ENCODE peak calls at places on chromosomes 3 and 15, in seven cellular contexts. Y is tibial nerve; T is MM.1S; P is endothelial cell; R is kidney tubule cell; C is CD8-positive, alpha-beta T cell; G is H54. B is an unnamed sample.

GRCh38 chr3:12934431-12934830 is 93.1 kb upstream of the RPL32 start:
- DNase-seq in Y (no peak), T (no peak), P (no peak), R (peak), C (no peak), G (peak), B (peak)

GRCh38 chr3:32451049-32451659 is 51.5 kb downstream of the CMTM6 start:
- DNase-seq in Y (no peak), T (no peak), P (no peak), R (no peak), C (no peak), G (no peak), B (no peak)

GRCh38 chr3:126493051-126493450 is 17.4 kb upstream of the ZXDC start:
- DNase-seq in Y (no peak), T (no peak), P (no peak), R (no peak), C (no peak), G (no peak), B (no peak)

GRCh38 chr15:60419752-60420151 is 22.0 kb upstream of the ANXA2 start:
- DNase-seq in Y (no peak), T (no peak), P (no peak), R (no peak), C (no peak), G (no peak), B (peak)

GRCh38 chr3:101144080-101144479 is 150.9 kb upstream of the ABI3BP start:
- DNase-seq in Y (no peak), T (no peak), P (no peak), R (no peak), C (no peak), G (no peak), B (no peak)

GRCh38 chr15:42494998-42495360 is 455 bp upstream of the SNAP23 start:
- DNase-seq in Y (no peak), T (peak), P (peak), R (peak), C (no peak), G (peak), B (peak)

GRCh38 chr15:67148196-67148701 is 82.8 kb downstream of the SMAD3 start:
- DNase-seq in Y (no peak), T (no peak), P (no peak), R (peak), C (no peak), G (no peak), B (peak)

GRCh38 chr3:54970895-54971294 is 43.0 kb upstream of the LRTM1 start:
- DNase-seq in Y (no peak), T (no peak), P (no peak), R (no peak), C (no peak), G (no peak), B (peak)

GRCh38 chr15:89740137-89740536 is 10.9 kb downstream of the MESP1 start:
- DNase-seq in Y (no peak), T (peak), P (peak), R (peak), C (peak), G (peak), B (peak)

GRCh38 chr3:120048355-120048754 is 45.9 kb downstream of the GSK3B start:
- DNase-seq in Y (no peak), T (no peak), P (no peak), R (no peak), C (no peak), G (no peak), B (no peak)

GRCh38 chr3:116065496-116065895 is 379.8 kb downstream of the LSAMP start:
- DNase-seq in Y (no peak), T (no peak), P (no peak), R (no peak), C (no peak), G (no peak), B (no peak)

GRCh38 chr3:30602946-30603345 is 3.5 kb upstream of the TGFBR2 start:
- DNase-seq in Y (no peak), T (peak), P (no peak), R (no peak), C (no peak), G (no peak), B (no peak)

GRCh38 chr15:55740981-55741591 is 1.9 kb downstream of the PRTG start:
- DNase-seq in Y (no peak), T (no peak), P (no peak), R (no peak), C (no peak), G (no peak), B (no peak)

GRCh38 chr3:152040319-152040718 is 166.9 kb downstream of the SUCNR1 start:
- DNase-seq in Y (no peak), T (no peak), P (no peak), R (no peak), C (no peak), G (no peak), B (no peak)

GRCh38 chr3:123161167-123161566 is 40.6 kb upstream of the SEC22A start:
- DNase-seq in Y (no peak), T (no peak), P (no peak), R (no peak), C (no peak), G (no peak), B (peak)

GRCh38 chr3:47412842-47413520 is 32.2 kb downstream of the PTPN23 start:
- DNase-seq in Y (no peak), T (no peak), P (no peak), R (no peak), C (no peak), G (no peak), B (peak)

GRCh38 chr3:160061525-160061924 is 72.9 kb downstream of the IL12A start:
- DNase-seq in Y (no peak), T (no peak), P (no peak), R (no peak), C (no peak), G (no peak), B (no peak)

GRCh38 chr3:161081675-161082462 is 23.3 kb downstream of the B3GALNT1 start:
- DNase-seq in Y (no peak), T (peak), P (no peak), R (no peak), C (no peak), G (no peak), B (no peak)

GRCh38 chr3:151301787-151302186 is 14.8 kb downstream of the GPR87 start:
- DNase-seq in Y (no peak), T (no peak), P (no peak), R (peak), C (no peak), G (peak), B (peak)

GRCh38 chr15:39132071-39132470 is 448.8 kb upstream of the THBS1 start:
- DNase-seq in Y (no peak), T (no peak), P (no peak), R (no peak), C (no peak), G (no peak), B (no peak)

GRCh38 chr3:184546252-184546651 is 15.3 kb upstream of the EPHB3 start:
- DNase-seq in Y (no peak), T (no peak), P (no peak), R (no peak), C (no peak), G (no peak), B (no peak)

GRCh38 chr15:37098468-37099320 is 1.7 kb downstream of the MEIS2 start:
- DNase-seq in Y (no peak), T (peak), P (peak), R (peak), C (no peak), G (peak), B (peak)

GRCh38 chr15:41562784-41563198 is 3.8 kb downstream of the TYRO3 start:
- DNase-seq in Y (no peak), T (no peak), P (no peak), R (no peak), C (no peak), G (no peak), B (no peak)

GRCh38 chr15:42048821-42049200 is 28.0 kb upstream of the PLA2G4E start:
- DNase-seq in Y (no peak), T (no peak), P (no peak), R (no peak), C (no peak), G (no peak), B (no peak)

GRCh38 chr3:28971156-28971555 is 309.7 kb upstream of the RBMS3 start:
- DNase-seq in Y (no peak), T (no peak), P (peak), R (no peak), C (no peak), G (no peak), B (no peak)